ENCODE peak calls at places on chromosomes 7 and 10, in four cellular contexts. W is activated CD4-positive, alpha-beta T cell treated with anti-CD3 and anti-CD28 coated beads for 24 hours; I is SW 1271; P is GM12891. T is an unnamed sample.

GRCh38 chr10:4431114-4431862 is 394.7 kb upstream of the AKR1E2 start:
- DNase-seq in P (no peak), W (no peak), I (no peak), T (no peak)

GRCh38 chr7:5422324-5423271 is 1.0 kb downstream of the TNRC18 start:
- DNase-seq in P (no peak), I (no peak), W (no peak), T (no peak)

GRCh38 chr10:131774618-131775443 is 126.0 kb upstream of the PPP2R2D start:
- DNase-seq in W (no peak), P (no peak), I (no peak), T (no peak)

GRCh38 chr10:21021843-21022594 is 124.9 kb upstream of the NEBL start:
- DNase-seq in W (no peak), I (no peak), P (no peak), T (no peak)

GRCh38 chr7:124459101-124460052 is 306.2 kb downstream of the GPR37 start:
- DNase-seq in I (no peak), P (no peak), W (no peak), T (no peak)

GRCh38 chr7:23622469-23622868 is 25.3 kb downstream of the CCDC126 start:
- DNase-seq in P (no peak), W (no peak), I (no peak), T (no peak)

GRCh38 chr10:123442901-123443300 is 223.3 kb upstream of the GPR26 start:
- DNase-seq in W (no peak), P (peak; percentile 33), I (no peak), T (no peak)

GRCh38 chr10:76583711-76584161 is 1053.9 kb downstream of the KCNMA1 start:
- DNase-seq in W (no peak), P (no peak), I (peak; percentile 40), T (no peak)

GRCh38 chr10:60283397-60283796 is 106.3 kb downstream of the ANK3 start:
- DNase-seq in I (no peak), W (no peak), P (no peak), T (no peak)

GRCh38 chr7:27160546-27161213 is 4.2 kb upstream of the HOXA7 start:
- DNase-seq in I (peak; percentile 66), W (peak; percentile 81), P (peak; percentile 90), T (peak; percentile 57)

GRCh38 chr10:13891542-13892431 is 305.0 kb downstream of the PRPF18 start:
- DNase-seq in I (no peak), P (no peak), W (no peak), T (no peak)

GRCh38 chr7:100220833-100221718 is 1.3 kb downstream of the PVRIG start:
- DNase-seq in I (no peak), P (peak; percentile 57), W (no peak), T (no peak)

GRCh38 chr7:155529346-155529745 is 17.0 kb downstream of the CNPY1 start:
- DNase-seq in P (no peak), I (no peak), W (no peak), T (no peak)

GRCh38 chr10:80924063-80924952 is 386.6 kb downstream of the SH2D4B start:
- DNase-seq in W (peak; percentile 5), P (no peak), I (no peak), T (no peak)

GRCh38 chr7:136071106-136071505 is 93.9 kb upstream of the MTPN start:
- DNase-seq in I (no peak), W (no peak), P (no peak), T (no peak)

GRCh38 chr7:67947651-67948050 is 951.0 kb downstream of the TYW1 start:
- DNase-seq in I (no peak), P (no peak), W (no peak), T (no peak)

GRCh38 chr10:4514445-4515108 is 311.4 kb upstream of the AKR1E2 start:
- DNase-seq in I (no peak), W (no peak), P (peak; percentile 26), T (no peak)

GRCh38 chr10:61900829-61901783 is at the start of gene ARID5B:
- DNase-seq in W (no peak), P (no peak), I (no peak), T (no peak)

GRCh38 chr10:101529720-101530553 is 58.1 kb downstream of the POLL start:
- DNase-seq in P (no peak), I (no peak), W (no peak), T (no peak)

GRCh38 chr10:70763567-70763966 is 21.6 kb downstream of the TBATA start:
- DNase-seq in P (no peak), I (no peak), W (no peak), T (no peak)

GRCh38 chr7:23852135-23852534 is 142.1 kb downstream of the STK31 start:
- DNase-seq in W (no peak), I (no peak), P (no peak), T (no peak)

GRCh38 chr7:95549818-95550529 is 46.3 kb downstream of the PDK4 start:
- DNase-seq in P (no peak), W (no peak), I (peak; percentile 24), T (peak; percentile 72)

GRCh38 chr7:88328787-88329186 is 22.1 kb upstream of the STEAP4 start:
- DNase-seq in W (no peak), I (no peak), P (no peak), T (no peak)

GRCh38 chr7:14754631-14755030 is 147.9 kb downstream of the DGKB start:
- DNase-seq in W (no peak), P (no peak), I (no peak), T (no peak)

GRCh38 chr10:119406888-119407777 is 135.4 kb downstream of the RGS10 start:
- DNase-seq in W (no peak), P (no peak), I (no peak), T (no peak)

GRCh38 chr10:62025901-62026879 is 124.7 kb downstream of the ARID5B start:
- DNase-seq in I (no peak), P (no peak), W (no peak), T (no peak)

T was measured in pulmonary artery endothelial cell.